ENCODE peak calls at places on chromosome 16, in seven cellular contexts. W is GM23248, Z is hepatocyte, I is neural progenitor cell, Q is GM12878, O is OCI-LY7, M is H9. G is an unnamed sample.

GRCh38 chr16:19883296-19883951 is 1.2 kb downstream of the GPRC5B start:
- DNase-seq in I (peak), W (peak), Q (no peak), O (no peak), Z (peak), M (peak), G (no peak)

GRCh38 chr16:77298638-77299360 is 99.6 kb downstream of the SYCE1L start:
- DNase-seq in W (peak), Q (no peak), M (no peak), I (no peak), Z (peak), O (no peak), G (peak)

GRCh38 chr16:87384162-87384999 is 805 bp upstream of the FBXO31 start:
- DNase-seq in M (peak), O (no peak), I (no peak), W (peak), Z (peak), Q (no peak), G (peak)

GRCh38 chr16:87233928-87234327 is 83.3 kb downstream of the C16orf95 start:
- DNase-seq in O (peak), Z (no peak), Q (no peak), W (peak), M (peak), I (peak), G (no peak)

GRCh38 chr16:29011112-29011511 is 26.3 kb downstream of the LAT start:
- DNase-seq in W (no peak), Z (no peak), I (peak), M (peak), O (no peak), Q (no peak), G (no peak)

GRCh38 chr16:2278956-2279800 is 11.3 kb upstream of the RNPS1 start:
- DNase-seq in M (no peak), O (no peak), W (no peak), Q (no peak), I (no peak), Z (no peak), G (no peak)

GRCh38 chr16:47523342-47524006 is 62.3 kb downstream of the PHKB start:
- DNase-seq in M (no peak), W (no peak), Q (peak), Z (no peak), O (peak), I (no peak), G (no peak)

GRCh38 chr16:9042943-9043680 is 48.3 kb upstream of the HAPSTR1 start:
- DNase-seq in W (peak), Z (no peak), O (no peak), M (no peak), Q (no peak), I (no peak), G (no peak)

GRCh38 chr16:17777461-17777863 is 306.7 kb upstream of the XYLT1 start:
- DNase-seq in M (no peak), W (peak), Z (peak), O (no peak), Q (no peak), I (no peak), G (no peak)

GRCh38 chr16:48384305-48384981 is 770 bp downstream of the SIAH1 start:
- DNase-seq in O (peak), I (peak), W (peak), M (peak), Z (peak), Q (no peak), G (peak)

GRCh38 chr16:77066896-77067496 is 124.0 kb upstream of the MON1B start:
- DNase-seq in O (no peak), M (no peak), I (no peak), Q (no peak), Z (no peak), W (no peak), G (no peak)

GRCh38 chr16:22721497-22722100 is 92.4 kb upstream of the HS3ST2 start:
- DNase-seq in Z (no peak), O (no peak), W (peak), M (no peak), I (no peak), Q (no peak), G (no peak)

GRCh38 chr16:69410285-69410990 is 14.0 kb upstream of the CYB5B start:
- DNase-seq in M (no peak), Z (no peak), W (peak), I (no peak), O (no peak), Q (no peak), G (no peak)

GRCh38 chr16:14219983-14220382 is 148.9 kb downstream of the MRTFB start:
- DNase-seq in O (no peak), I (no peak), Q (no peak), M (no peak), W (no peak), Z (no peak), G (no peak)

GRCh38 chr16:11007714-11008240 is 63.4 kb downstream of the CLEC16A start:
- DNase-seq in W (no peak), M (no peak), Z (no peak), I (peak), O (no peak), Q (no peak), G (no peak)

GRCh38 chr16:8453359-8453758 is 137.0 kb downstream of the TMEM114 start:
- DNase-seq in M (no peak), Z (no peak), O (no peak), Q (no peak), I (no peak), W (no peak), G (no peak)

GRCh38 chr16:88368036-88368435 is 14.7 kb upstream of the ZNF469 start:
- DNase-seq in I (no peak), Q (no peak), M (no peak), Z (no peak), O (no peak), W (no peak), G (no peak)

GRCh38 chr16:625402-626173 is 5.2 kb upstream of the WFIKKN1 start:
- DNase-seq in M (no peak), O (no peak), Q (no peak), W (no peak), I (no peak), Z (no peak), G (no peak)

GRCh38 chr16:30921748-30922419 is 1.5 kb upstream of the FBXL19 start:
- DNase-seq in I (peak), W (peak), Q (peak), O (peak), M (peak), Z (peak), G (peak)

GRCh38 chr16:1158456-1159324 is 5.8 kb downstream of the CACNA1H start:
- DNase-seq in I (no peak), Q (no peak), Z (no peak), W (peak), M (no peak), O (no peak), G (no peak)

GRCh38 chr16:12449795-12450194 is 353.9 kb downstream of the CPPED1 start:
- DNase-seq in Z (no peak), W (peak), O (no peak), Q (no peak), M (no peak), I (no peak), G (no peak)

GRCh38 chr16:14499110-14499509 is 130.9 kb downstream of the PARN start:
- DNase-seq in M (no peak), I (no peak), O (no peak), W (no peak), Q (no peak), Z (no peak), G (no peak)

GRCh38 chr16:80993293-80993691 is 13.4 kb downstream of the CMC2 start:
- DNase-seq in Z (peak), I (no peak), W (peak), O (no peak), M (no peak), Q (no peak), G (peak)

GRCh38 chr16:73186752-73187151 is 138.8 kb upstream of the ZFHX3 start:
- DNase-seq in I (no peak), Z (no peak), M (no peak), O (no peak), Q (no peak), W (no peak), G (no peak)

GRCh38 chr16:27999687-28000086 is 63.8 kb downstream of the GSG1L start:
- DNase-seq in M (no peak), W (peak), I (no peak), Z (no peak), Q (no peak), O (no peak), G (no peak)

GRCh38 chr16:11668590-11669379 is 530 bp downstream of the SNN start:
- DNase-seq in Q (no peak), M (no peak), O (no peak), Z (peak), I (peak), W (peak), G (no peak)

GRCh38 chr16:83899272-83899897 is 470 bp downstream of the MLYCD start:
- DNase-seq in W (peak), Q (no peak), Z (peak), M (peak), I (peak), O (peak), G (peak)

GRCh38 chr16:14111713-14112538 is 40.8 kb downstream of the MRTFB start:
- DNase-seq in Z (peak), Q (no peak), M (no peak), O (no peak), I (no peak), W (peak), G (no peak)

DNA sequence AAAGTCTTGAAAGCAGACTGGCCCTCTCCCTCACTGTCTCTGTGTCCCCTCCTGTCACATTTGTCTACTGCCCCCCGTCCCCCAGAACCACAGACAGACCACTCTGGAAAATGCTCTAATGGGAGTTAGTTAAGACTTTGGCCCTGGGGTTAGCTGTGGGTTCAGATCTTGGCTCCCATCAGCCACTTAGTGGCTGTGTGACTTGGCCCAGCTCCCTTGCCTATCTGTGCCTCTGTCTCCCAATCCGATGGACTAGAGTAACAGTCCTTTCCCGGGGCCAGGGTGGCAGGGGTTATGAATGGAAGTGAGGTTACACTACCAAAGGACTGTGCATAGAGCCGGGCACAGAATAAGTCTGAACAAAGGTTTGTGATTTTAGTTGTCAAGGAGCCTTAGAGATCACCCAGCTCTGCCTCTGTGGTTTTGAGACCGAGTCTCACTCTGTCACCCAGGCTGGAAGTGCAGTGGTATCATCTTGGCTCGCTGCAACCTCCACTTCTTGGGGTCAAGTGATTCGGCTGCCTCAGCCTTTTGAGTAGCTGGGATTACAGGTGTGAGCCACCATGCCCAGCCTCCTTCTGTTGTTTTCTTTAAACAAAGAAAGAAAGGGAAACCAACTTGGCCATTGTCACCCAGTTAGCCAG is 23.7 kb downstream of the PPL start:
- DNase-seq in Q (no peak), Z (no peak), W (no peak), M (no peak), I (peak), O (no peak), G (no peak)
- H2AFZ ChIP-seq in Q (no peak), Z (no peak), W (no peak), M (no peak), I (no peak), O (no peak), G (no peak)

DNA sequence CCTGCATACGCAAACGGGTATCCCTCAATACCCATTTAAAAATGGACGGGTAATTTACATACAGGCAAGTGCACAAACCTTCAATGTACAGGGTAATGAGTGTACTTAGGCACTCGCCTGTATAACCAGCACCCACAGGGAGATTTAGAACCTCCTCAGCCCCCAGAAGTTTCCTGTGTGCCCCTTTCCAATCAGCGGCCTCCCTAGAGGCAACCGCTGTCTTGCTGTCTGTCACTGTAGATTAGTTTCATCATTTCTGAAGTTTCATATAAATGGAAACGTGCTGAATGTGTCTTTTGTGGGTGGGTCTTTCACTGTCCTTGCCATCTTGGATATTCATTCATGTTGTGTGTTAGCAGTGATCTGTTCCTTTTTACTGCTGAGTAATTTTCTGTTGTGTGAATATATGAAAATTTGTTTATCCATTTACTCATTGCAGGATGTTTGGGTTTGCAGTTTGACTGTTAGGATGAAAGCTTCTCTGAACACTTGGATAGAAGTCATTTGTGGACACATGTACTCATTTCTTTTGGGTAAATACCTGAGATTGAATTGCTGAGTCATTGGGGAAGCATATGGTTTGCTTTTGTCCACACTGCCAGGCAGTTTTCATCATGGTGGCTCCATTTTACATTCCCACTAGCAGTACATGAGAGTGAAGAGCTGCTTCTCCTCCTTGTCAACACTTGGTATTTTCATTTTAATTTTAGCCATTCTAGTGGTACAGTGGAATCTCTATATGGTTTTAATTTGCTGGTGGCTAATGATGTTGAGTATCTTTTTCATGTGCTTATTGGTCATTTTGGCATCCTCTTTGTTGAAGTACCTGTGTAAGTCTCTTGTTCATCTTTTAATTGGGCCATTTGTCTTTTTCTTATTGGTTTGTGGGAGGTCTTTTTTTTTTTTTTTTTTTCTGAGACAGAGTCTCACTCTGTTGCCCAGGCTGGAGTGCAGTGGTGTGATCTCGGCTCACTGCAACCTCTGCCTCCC is 2.1 kb upstream of the ADCY7 start:
- DNase-seq in W (peak), Z (peak), O (no peak), M (no peak), I (no peak), Q (peak), G (no peak)
- H2AFZ ChIP-seq in W (no peak), Z (no peak), O (no peak), M (no peak), I (no peak), Q (peak), G (peak)

GRCh38 chr16:85334718-85335583 is 222.7 kb upstream of the CIBAR2 start:
- DNase-seq in I (peak), M (peak), Q (no peak), Z (peak), W (no peak), O (peak), G (peak)
- H2AFZ ChIP-seq in I (peak), M (no peak), Q (no peak), Z (peak), W (no peak), O (peak), G (peak)

DNA sequence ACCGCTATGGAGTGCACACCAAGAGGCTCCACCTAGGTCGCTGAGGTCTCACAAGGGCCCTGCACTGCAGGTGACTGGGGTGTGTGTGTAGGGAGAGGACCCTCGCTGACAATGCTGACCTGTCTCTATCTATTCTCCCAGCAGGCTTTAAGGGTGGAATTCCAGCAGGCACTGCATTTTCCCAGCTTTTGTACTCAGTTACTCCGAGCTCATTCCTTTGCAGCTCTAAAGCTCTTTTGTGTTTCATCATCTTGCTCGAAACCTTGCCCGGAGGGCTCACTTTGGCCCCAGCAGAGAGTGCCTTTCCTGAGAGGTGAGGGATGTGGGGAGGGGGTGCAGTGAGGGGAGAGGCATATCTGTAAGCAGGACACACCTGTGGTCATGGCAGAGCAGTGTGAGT is 39.3 kb downstream of the SMPD3 start:
- DNase-seq in Q (no peak), O (no peak), Z (no peak), I (peak), M (peak), W (no peak), G (no peak)
- H2AFZ ChIP-seq in Q (no peak), O (no peak), Z (no peak), I (no peak), M (no peak), W (no peak), G (no peak)

GRCh38 chr16:4370151-4370550 is 1.5 kb upstream of the VASN start:
- DNase-seq in M (no peak), I (no peak), W (no peak), Q (no peak), O (no peak), Z (no peak), G (no peak)

GRCh38 chr16:4372315-4372577 is 598 bp downstream of the VASN start:
- DNase-seq in O (no peak), W (no peak), M (no peak), Q (no peak), I (no peak), Z (no peak), G (no peak)

GRCh38 chr16:4369006-4369766 is 2.5 kb upstream of the VASN start:
- DNase-seq in W (peak), Q (no peak), I (no peak), Z (no peak), M (no peak), O (no peak), G (peak)

GRCh38 chr16:4371481-4372314 is at the start of gene VASN:
- DNase-seq in Q (no peak), W (peak), M (peak), O (peak), I (peak), Z (peak), G (peak)

DNA sequence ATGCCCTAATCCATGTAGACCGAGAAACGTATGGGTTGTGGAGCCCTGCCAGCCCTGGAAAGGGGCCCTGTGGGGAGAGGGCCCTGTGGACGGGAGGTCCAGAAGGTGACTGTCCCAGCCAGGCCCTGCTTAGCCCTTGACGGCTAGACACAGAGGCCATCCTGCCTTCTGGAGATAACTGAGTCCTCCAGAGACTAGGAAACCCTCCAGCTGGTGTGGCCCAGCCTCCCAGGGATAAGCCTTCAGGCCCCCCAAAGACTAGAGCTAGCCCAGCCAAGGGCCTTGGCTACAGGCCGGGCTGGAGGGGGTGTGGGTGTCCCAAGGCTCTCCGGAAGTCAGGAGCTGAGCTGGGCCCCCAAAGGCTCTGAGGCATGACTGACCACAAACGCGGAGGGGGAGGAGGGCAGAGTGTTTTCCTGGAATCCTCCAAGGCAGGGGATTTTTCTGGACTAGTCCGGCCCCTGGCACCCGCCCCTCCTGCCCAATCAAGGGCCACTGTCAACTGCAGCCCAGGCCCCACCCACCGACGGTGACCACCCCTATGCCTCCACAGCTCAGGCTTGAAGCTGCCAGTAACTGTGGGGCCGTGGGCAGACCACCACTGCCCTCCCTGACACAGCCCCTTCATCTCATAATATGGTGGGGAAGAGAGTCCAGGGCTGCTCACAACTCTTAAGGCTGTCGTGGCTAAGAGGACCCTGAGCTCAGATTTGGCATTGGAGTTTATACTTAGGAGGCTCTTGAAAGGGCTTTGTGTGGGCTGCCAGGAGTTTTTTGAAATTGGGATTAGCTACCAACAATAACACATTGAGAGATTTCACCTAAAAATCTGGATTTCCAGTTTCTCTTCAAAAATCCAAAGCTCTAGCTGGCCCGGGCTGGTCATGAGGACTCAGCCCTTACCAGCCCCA is 823 bp upstream of the VASN start:
- DNase-seq in I (no peak), Q (no peak), O (no peak), M (no peak), Z (peak), W (peak), G (no peak)
- H2AFZ ChIP-seq in I (no peak), Q (no peak), O (no peak), M (no peak), Z (no peak), W (no peak), G (no peak)

DNA sequence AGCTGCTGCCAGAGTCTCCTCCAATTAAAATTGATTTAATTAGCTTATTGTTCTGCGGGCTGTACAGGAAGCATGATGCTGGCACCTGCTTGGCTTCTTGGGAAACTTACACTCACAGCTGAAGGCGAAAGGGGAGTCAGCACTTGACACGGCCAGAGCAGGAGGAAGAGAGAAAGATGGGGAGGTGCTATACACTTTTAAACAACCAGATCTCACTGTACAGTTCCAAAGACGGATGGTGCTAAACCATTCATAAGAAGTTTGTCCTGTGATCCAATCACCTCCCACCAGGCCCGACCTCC is 1.4 kb upstream of the PRDM7 start:
- DNase-seq in Q (no peak), I (no peak), W (no peak), M (no peak), O (no peak), Z (no peak), G (no peak)
- H2AFZ ChIP-seq in Q (no peak), I (no peak), W (no peak), M (no peak), O (no peak), Z (no peak), G (no peak)